ENCODE peak calls at places on chromosome 6, in eight cellular contexts. O, S, V, X, G, K, P and N are unnamed samples.
A peak's percentile ranks its signal among the peaks of the same experiment; 100 is the strongest.

GRCh38 chr6:150072201-150072600 is 3.3 kb upstream of the ULBP3 start:
- DNase-seq in G (peak; percentile 87), S (peak; percentile 94), P (peak; percentile 76), K (no peak), O (peak; percentile 85), V (peak; percentile 10), X (peak; percentile 70), N (no peak)

GRCh38 chr6:147961473-147962141 is 381.0 kb upstream of the SASH1 start:
- DNase-seq in X (no peak), S (no peak), O (no peak), K (no peak), G (no peak), P (no peak), V (no peak), N (no peak)

GRCh38 chr6:37602801-37603200 is 94.9 kb downstream of the MDGA1 start:
- DNase-seq in P (no peak), K (no peak), S (no peak), V (no peak), O (no peak), X (no peak), G (no peak), N (no peak)

GRCh38 chr6:34194770-34195169 is 41.9 kb upstream of the HMGA1 start:
- DNase-seq in S (peak; percentile 22), G (no peak), O (peak; percentile 59), K (no peak), X (no peak), V (no peak), P (no peak), N (no peak)

GRCh38 chr6:16832027-16832688 is 70.9 kb upstream of the ATXN1 start:
- DNase-seq in X (no peak), K (no peak), O (no peak), V (peak; percentile 70), G (no peak), P (no peak), S (no peak), N (no peak)

GRCh38 chr6:13413906-13414555 is 73.4 kb downstream of the GFOD1 start:
- DNase-seq in G (no peak), P (no peak), O (no peak), S (no peak), X (peak; percentile 86), K (no peak), V (peak; percentile 51), N (no peak)

GRCh38 chr6:90103056-90103793 is 193.4 kb downstream of the BACH2 start:
- DNase-seq in P (no peak), K (no peak), V (peak; percentile 65), G (no peak), S (no peak), O (no peak), X (no peak), N (no peak)

GRCh38 chr6:30067460-30068139 is 602 bp downstream of the PPP1R11 start:
- DNase-seq in V (no peak), X (no peak), P (no peak), O (no peak), G (peak; percentile 87), S (no peak), K (peak; percentile 85), N (peak; percentile 97)

GRCh38 chr6:163200299-163201093 is 214.0 kb upstream of the QKI start:
- DNase-seq in G (no peak), K (no peak), O (no peak), X (no peak), S (no peak), V (no peak), P (no peak), N (no peak)

GRCh38 chr6:134057478-134057877 is 5.1 kb upstream of the SLC2A12 start:
- DNase-seq in X (no peak), G (no peak), S (no peak), O (peak; percentile 45), K (no peak), V (no peak), P (no peak), N (no peak)

GRCh38 chr6:4287811-4288244 is 152.5 kb upstream of the ECI2 start:
- DNase-seq in O (peak; percentile 56), G (no peak), V (no peak), S (no peak), P (no peak), K (no peak), X (peak; percentile 66), N (peak; percentile 87)

GRCh38 chr6:17580518-17581048 is 19.5 kb upstream of the FAM8A1 start:
- DNase-seq in P (no peak), V (peak; percentile 49), G (no peak), K (peak; percentile 0), O (peak; percentile 51), S (peak; percentile 76), X (peak; percentile 53), N (peak; percentile 51)

GRCh38 chr6:75230484-75231325 is 12.9 kb downstream of the COX7A2 start:
- DNase-seq in X (no peak), O (peak; percentile 65), G (peak; percentile 77), S (no peak), K (peak; percentile 61), P (no peak), V (peak; percentile 71), N (peak; percentile 41)

GRCh38 chr6:113694278-113695077 is 162.7 kb upstream of the MARCKS start:
- DNase-seq in K (no peak), V (no peak), G (no peak), O (no peak), X (no peak), P (no peak), S (no peak), N (no peak)

GRCh38 chr6:36908758-36909157 is 23.0 kb downstream of the C6orf89 start:
- DNase-seq in G (no peak), S (no peak), X (no peak), K (no peak), O (no peak), V (no peak), P (no peak), N (no peak)

GRCh38 chr6:99349620-99350141 is at the start of gene FAXC:
- DNase-seq in G (peak; percentile 80), O (peak; percentile 89), S (peak; percentile 77), P (no peak), V (peak; percentile 11), K (peak; percentile 43), X (no peak), N (peak; percentile 83)

GRCh38 chr6:27592481-27593199 is 119.7 kb upstream of the ZNF184 start:
- DNase-seq in V (peak; percentile 62), P (no peak), S (no peak), O (peak; percentile 90), K (peak; percentile 40), X (no peak), G (peak; percentile 68), N (peak; percentile 40)
- H3K27ac ChIP-seq in V (no peak overlapping the region), P (no peak overlapping the region), S (no peak overlapping the region), O (no peak overlapping the region), K (no peak overlapping the region), X (no peak overlapping the region), G (no peak overlapping the region), N (no peak overlapping the region)

GRCh38 chr6:49548613-49549304 is 1.7 kb upstream of the C6orf141 start:
- DNase-seq in S (no peak), X (no peak), O (peak; percentile 71), K (no peak), V (no peak), P (no peak), G (no peak), N (peak; percentile 86)
- TF ChIP-seq CTCF in S (no peak), X (no peak), O (peak; percentile 67), K (peak; percentile 12), V (peak; percentile 2), P (no peak), G (no peak), N (peak; percentile 87)

GRCh38 chr6:27281569-27281968 is 30.5 kb downstream of the POM121L2 start:
- DNase-seq in V (no peak), P (no peak), S (no peak), K (no peak), O (no peak), G (no peak), X (no peak), N (no peak)
- H3K9me3 ChIP-seq in V (no peaks in the 10 kb centered on the region), P (no peaks in the 10 kb centered on the region), S (peaks cover 8% of the 10 kb centered on the region), K (no peaks in the 10 kb centered on the region), O (peaks cover 13% of the 10 kb centered on the region), G (no peaks in the 10 kb centered on the region), X (peaks cover 5% of the 10 kb centered on the region), N (peaks cover 70% of the 10 kb centered on the region)

GRCh38 chr6:41576667-41577066 is 30.5 kb downstream of the FOXP4 start:
- DNase-seq in P (no peak), O (no peak), X (no peak), S (no peak), K (no peak), G (no peak), V (no peak), N (no peak)
- H3K27ac ChIP-seq in P (no peak overlapping the region), O (no peak overlapping the region), X (no peak overlapping the region), S (no peak overlapping the region), K (no peak overlapping the region), G (peak overlapping the region; percentile 89), V (no peak overlapping the region), N (peak overlapping the region; percentile 93)

GRCh38 chr6:169194737-169195136 is 58.9 kb downstream of the THBS2 start:
- DNase-seq in S (no peak), X (no peak), P (no peak), V (no peak), O (no peak), K (no peak), G (no peak), N (no peak)
- TF ChIP-seq CTCF in S (no peak), X (no peak), P (no peak), V (no peak), O (no peak), K (no peak), G (no peak), N (no peak)

DNA sequence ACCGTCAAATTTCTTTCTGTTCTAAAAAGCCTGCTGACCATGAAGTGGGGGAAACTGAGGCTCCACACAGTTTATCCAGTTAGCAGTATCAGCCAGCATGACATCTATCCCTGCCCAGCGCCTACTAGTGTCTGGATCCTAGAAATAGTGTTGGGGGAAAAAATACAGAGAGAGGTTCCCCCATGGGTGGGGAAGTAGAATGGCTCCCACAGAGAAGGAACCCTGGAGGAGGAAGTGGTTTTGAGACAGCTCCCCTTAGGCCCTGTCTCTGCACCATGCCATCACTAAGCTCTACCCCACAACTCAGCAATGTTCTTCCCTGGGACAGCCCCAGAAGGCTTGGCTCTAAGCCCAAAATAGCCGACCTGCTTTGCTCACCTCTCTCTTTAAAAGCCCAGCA is 153.4 kb downstream of the MBOAT1 start:
- DNase-seq in X (no peak), P (no peak), O (no peak), G (no peak), V (no peak), S (no peak), K (no peak), N (no peak)
- H3K9me3 ChIP-seq in X (peaks cover 6% of the 10 kb centered on the region), P (no peaks in the 10 kb centered on the region), O (no peaks in the 10 kb centered on the region), G (no peaks in the 10 kb centered on the region), V (no peaks in the 10 kb centered on the region), S (no peaks in the 10 kb centered on the region), K (no peaks in the 10 kb centered on the region), N (peaks cover 6% of the 10 kb centered on the region)

GRCh38 chr6:2911171-2911570 is 8.1 kb upstream of the SERPINB9 start:
- DNase-seq in K (no peak), V (no peak), G (no peak), O (no peak), P (no peak), S (no peak), X (no peak), N (no peak)
- H3K27ac ChIP-seq in K (no peak overlapping the region), V (no peak overlapping the region), G (no peak overlapping the region), O (no peak overlapping the region), P (no peak overlapping the region), S (no peak overlapping the region), X (no peak overlapping the region), N (no peak overlapping the region)